ENCODE peak calls at places on chromosomes 13 and 19, in five cellular contexts. Z is body of pancreas, B is pancreas, K is fibroblast of pulmonary artery, L is cardiac muscle cell. M is an unnamed sample.

GRCh38 chr19:10353793-10354391 is 14.5 kb upstream of the ICAM3 start:
- DNase-seq in Z (peak), B (no peak), K (peak), L (peak), M (peak)

GRCh38 chr13:53100394-53101063 is 71.9 kb downstream of the OLFM4 start:
- DNase-seq in Z (peak), B (no peak), K (no peak), L (peak), M (no peak)

GRCh38 chr19:5801796-5802616 is 2.9 kb upstream of the NRTN start:
- DNase-seq in Z (no peak), B (no peak), K (peak), L (peak), M (peak)

GRCh38 chr19:42282036-42282762 is 13.1 kb downstream of the CIC start:
- DNase-seq in L (no peak), K (no peak), B (no peak), Z (peak), M (no peak)

GRCh38 chr13:33624740-33625139 is 193.2 kb upstream of the RFC3 start:
- DNase-seq in L (no peak), K (no peak), Z (no peak), B (no peak), M (no peak)

GRCh38 chr13:27922974-27923612 is 3.3 kb downstream of the PDX1 start:
- DNase-seq in L (no peak), Z (peak), B (no peak), K (no peak), M (no peak)

GRCh38 chr19:16601378-16602052 is 26.5 kb downstream of the MED26 start:
- DNase-seq in L (no peak), Z (no peak), K (no peak), B (no peak), M (no peak)

GRCh38 chr19:2546128-2547032 is 70.5 kb downstream of the GADD45B start:
- DNase-seq in B (no peak), K (no peak), Z (peak), L (peak), M (peak)

GRCh38 chr13:113973218-113974164 is at the start of gene C13orf46:
- DNase-seq in L (no peak), Z (peak), B (no peak), K (no peak), M (no peak)

GRCh38 chr13:22839554-22840286 is 341.1 kb upstream of the SGCG start:
- DNase-seq in B (no peak), L (peak), Z (no peak), K (no peak), M (no peak)

GRCh38 chr19:3740431-3740830 is 21.1 kb downstream of the APBA3 start:
- DNase-seq in L (no peak), B (no peak), Z (no peak), K (no peak), M (no peak)

GRCh38 chr13:68996671-68997030 is 1111.0 kb upstream of the ATXN8OS start:
- DNase-seq in Z (no peak), L (no peak), B (no peak), K (no peak), M (no peak)
- TF ChIP-seq CTCF in Z (no peak), L (no peak), B (no peak), K (no peak), M (no peak)

GRCh38 chr13:81929988-81930387 is 1589.1 kb upstream of the SPRY2 start:
- DNase-seq in B (no peak), K (peak), Z (no peak), L (peak), M (no peak)
- TF ChIP-seq CTCF in B (no peak), K (peak), Z (peak), L (peak), M (peak)

GRCh38 chr19:14114439-14114838 is 3.1 kb downstream of the PRKACA start:
- DNase-seq in B (no peak), Z (no peak), L (no peak), K (no peak), M (no peak)

GRCh38 chr19:14114854-14115253 is 2.7 kb downstream of the PRKACA start:
- DNase-seq in L (peak), Z (peak), K (no peak), B (peak), M (peak)

GRCh38 chr19:14112809-14113385 is 4.7 kb downstream of the PRKACA start:
- DNase-seq in L (no peak), K (no peak), Z (no peak), B (no peak), M (no peak)

GRCh38 chr19:14112051-14112808 is 5.3 kb downstream of the PRKACA start:
- DNase-seq in Z (no peak), K (no peak), B (no peak), L (no peak), M (no peak)

DNA sequence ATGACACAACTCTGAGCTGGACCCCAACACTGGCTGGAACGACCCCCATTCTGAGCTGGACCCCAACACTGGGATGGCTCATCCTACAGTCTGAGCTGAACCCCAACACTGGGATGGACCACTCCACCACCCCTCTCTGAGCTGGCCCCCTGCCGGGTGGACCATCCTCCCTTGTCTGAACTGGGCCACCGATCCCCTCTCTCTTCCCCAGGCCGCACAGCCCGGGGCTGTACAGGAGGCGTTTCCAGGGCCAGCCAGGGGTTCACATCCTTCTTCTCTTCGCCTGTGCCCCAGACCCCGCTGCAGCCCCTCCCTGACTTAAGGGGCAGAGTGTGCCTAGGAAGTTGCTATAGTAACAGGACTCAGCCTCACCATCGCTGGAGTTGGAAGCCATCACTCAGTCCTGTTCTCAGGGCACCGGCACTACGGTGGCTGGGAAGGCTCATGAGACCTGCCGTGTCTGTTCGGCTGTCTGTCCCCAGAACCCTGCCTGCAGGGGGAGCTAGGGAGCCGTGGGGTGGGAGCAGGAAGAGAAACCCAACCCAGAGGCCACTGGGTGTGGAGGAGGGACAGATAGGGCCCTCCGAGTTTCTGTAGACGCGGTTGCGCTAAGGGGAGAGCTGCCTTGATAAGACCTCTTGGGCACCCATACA is 3.7 kb downstream of the PRKACA start:
- DNase-seq in L (no peak), B (peak), Z (no peak), K (no peak), M (peak)
- TF ChIP-seq CTCF in L (peak), B (no peak), Z (peak), K (peak), M (peak)

GRCh38 chr19:14097532-14098151 is 7.1 kb upstream of the SAMD1 start:
- DNase-seq in L (no peak), Z (no peak), K (no peak), B (no peak), M (no peak)
- TF ChIP-seq CTCF in L (peak), Z (no peak), K (peak), B (no peak), M (peak)

GRCh38 chr13:103145476-103145875 is 79.3 kb upstream of the SLC10A2 start:
- DNase-seq in L (no peak), K (no peak), Z (no peak), B (no peak), M (no peak)

GRCh38 chr13:103142091-103142594 is 75.9 kb upstream of the SLC10A2 start:
- DNase-seq in B (no peak), L (no peak), K (no peak), Z (no peak), M (no peak)

GRCh38 chr13:103134271-103134670 is 68.1 kb upstream of the SLC10A2 start:
- DNase-seq in L (no peak), Z (no peak), K (no peak), B (no peak), M (no peak)

DNA sequence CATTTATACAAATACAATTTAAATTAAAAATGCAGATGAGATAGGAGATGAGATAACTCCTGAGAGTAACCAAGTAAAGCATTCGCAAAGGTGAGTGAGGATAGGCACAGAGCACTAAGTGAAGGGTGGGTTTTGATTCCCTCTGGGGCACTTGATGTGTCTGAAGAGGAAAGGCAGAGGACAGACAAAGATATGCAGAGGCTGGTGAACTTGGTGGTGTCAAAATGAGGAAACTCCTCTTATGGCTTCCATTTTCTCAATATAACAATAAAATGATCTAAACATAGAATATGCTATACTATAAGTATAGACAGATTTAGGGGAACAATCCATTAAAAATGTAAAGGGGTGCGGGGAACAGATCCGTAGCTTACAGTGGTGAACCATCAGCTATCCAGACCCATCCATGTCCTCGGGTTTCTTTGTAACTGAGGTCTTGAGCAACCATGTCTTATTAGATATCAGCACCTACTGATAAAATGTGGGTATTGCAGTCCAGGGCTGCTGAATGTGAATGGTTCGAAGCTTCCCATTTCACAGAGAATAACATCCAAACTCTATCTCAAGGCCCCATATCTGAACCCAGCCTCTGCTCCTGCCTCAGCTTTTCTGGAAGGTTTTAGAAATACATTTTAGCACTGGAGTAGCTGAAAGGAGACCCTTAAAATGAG is 73.9 kb upstream of the SLC10A2 start:
- DNase-seq in L (peak), K (peak), Z (no peak), B (no peak), M (no peak)
- TF ChIP-seq CTCF in L (peak), K (peak), Z (peak), B (peak), M (peak)

DNA sequence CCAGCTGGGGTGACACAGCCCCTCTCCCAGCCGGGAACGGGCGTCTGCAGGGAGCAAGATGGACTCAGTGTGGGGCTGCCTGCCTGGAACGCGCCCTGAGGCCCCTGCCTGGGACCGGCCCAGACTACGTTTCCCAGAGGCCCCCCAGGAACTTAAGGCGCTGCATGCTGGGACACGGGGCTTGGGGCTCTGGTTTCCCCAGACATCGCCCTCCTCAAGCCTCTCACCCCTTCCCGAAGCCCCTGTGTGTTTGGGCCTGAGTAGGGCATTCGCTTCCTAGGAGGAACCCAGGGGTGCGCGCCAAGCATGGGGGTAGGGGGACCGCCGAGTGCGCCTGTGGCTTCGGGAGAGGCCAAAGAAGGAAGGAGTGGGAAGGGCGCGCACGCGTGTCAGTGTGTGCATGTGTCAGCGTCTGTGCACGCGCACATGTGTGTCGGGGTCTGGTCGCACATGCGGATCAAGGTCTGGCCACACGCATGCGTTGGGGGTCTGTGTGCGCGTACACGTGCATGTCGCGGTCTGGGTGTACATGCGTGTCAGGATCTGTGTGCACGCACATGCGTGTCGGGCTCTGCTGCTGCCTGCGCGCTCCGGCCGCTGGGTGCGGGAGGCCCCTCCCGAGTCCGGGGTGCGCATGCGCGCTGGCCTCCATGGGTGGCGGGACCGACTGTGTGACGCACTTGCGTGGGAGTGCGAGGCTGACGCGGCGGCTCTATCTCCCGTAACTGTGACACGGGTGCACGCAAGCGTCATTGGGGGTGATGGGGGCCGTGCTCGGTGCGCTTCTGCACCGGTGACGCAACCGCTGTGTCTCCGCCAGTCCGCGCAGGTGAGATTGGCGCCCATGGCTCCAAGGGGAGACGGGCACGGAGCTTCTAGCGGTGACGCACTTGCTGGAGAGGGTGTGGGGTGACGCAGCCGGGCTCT is 16.2 kb downstream of the ZNF331 start:
- DNase-seq in L (peak), Z (peak), B (peak), K (peak), M (no peak)
- TF ChIP-seq CTCF in L (no peak), Z (no peak), B (no peak), K (no peak), M (no peak)

DNA sequence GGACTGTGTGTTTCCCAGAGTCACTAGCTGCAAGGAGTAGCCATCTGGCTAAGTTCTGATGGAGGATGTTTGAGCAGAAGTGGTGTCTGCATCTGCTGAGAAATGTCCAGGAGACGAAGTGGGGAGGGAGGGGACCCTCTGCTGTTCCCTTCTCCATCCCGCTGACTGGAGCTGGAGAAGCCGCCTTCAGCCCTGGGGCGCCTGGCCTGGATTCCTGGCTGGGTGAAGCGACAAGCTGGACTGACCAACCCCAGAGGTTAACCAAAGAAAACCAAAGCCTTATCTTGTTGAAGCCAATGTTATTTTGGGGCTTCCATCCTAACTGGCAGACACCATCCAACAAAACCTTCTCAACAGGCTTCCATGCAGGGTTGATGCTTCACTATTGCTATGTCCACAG is 67.6 kb downstream of the SLC7A1 start:
- DNase-seq in Z (no peak), L (no peak), K (no peak), B (no peak), M (no peak)
- TF ChIP-seq CTCF in Z (no peak), L (no peak), K (no peak), B (no peak), M (no peak)

DNA sequence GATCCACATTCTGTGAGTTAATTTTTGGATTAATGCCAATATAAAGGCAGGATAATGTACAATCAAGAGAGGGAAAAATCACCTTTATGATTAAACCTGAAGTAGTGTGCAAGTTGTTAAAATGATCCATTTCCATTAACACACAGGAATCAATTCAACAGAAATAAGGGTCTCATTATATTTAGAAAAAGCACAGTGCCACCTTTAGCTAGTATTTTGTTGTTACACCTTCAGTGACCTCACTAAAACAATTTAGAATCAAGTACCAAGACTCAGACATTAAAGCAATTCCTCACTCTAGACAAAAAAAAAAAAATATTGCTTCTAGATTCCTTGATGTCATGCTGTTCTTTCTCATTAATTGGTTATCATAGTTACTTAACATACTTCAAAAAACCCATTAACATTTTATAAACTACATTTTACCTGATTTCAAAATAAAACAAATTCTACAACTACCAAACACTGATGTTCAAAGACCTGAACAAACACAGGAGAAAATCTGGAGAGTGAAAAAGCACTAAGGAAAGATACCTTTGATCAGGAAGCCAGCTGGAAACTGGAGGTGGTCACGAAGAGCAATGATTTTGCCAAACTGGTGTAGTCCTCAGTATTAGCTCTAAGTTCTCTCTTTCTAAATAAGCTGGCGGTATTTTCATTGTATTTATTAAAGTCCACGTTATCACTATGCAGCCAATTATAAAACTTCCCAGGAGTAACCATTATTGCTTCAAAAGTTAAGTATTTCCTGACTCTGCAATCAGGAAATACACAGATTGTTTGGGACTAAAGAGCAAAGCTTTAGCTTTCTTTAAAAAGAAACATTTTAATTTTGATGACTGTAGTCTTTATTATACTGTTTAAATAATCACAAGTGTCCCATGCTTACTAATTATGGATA is 115.3 kb downstream of the TBC1D4 start:
- DNase-seq in Z (no peak), B (no peak), K (peak), L (no peak), M (no peak)
- TF ChIP-seq CTCF in Z (no peak), B (no peak), K (no peak), L (no peak), M (no peak)

GRCh38 chr13:43785681-43786471 is 896 bp downstream of the ENOX1 start:
- DNase-seq in L (peak), B (peak), K (peak), Z (peak), M (peak)

GRCh38 chr13:43787998-43788397 is 1.2 kb upstream of the ENOX1 start:
- DNase-seq in Z (no peak), B (peak), L (no peak), K (peak), M (peak)

GRCh38 chr13:43787518-43787891 is 733 bp upstream of the ENOX1 start:
- DNase-seq in Z (no peak), B (no peak), K (no peak), L (no peak), M (no peak)

GRCh38 chr13:43786472-43786765 is 353 bp downstream of the ENOX1 start:
- DNase-seq in Z (no peak), L (no peak), K (no peak), B (no peak), M (no peak)

GRCh38 chr13:43786766-43787517 is at the start of gene ENOX1:
- DNase-seq in K (peak), B (peak), Z (peak), L (peak), M (peak)
- TF ChIP-seq CTCF in K (no peak), B (no peak), Z (peak), L (peak), M (peak)

GRCh38 chr19:39498262-39499081 is at the start of gene DLL3:
- DNase-seq in L (peak), K (peak), Z (no peak), B (no peak), M (peak)

GRCh38 chr19:39499082-39499642 is 415 bp downstream of the DLL3 start:
- DNase-seq in B (no peak), K (no peak), L (peak), Z (no peak), M (peak)

GRCh38 chr19:39499932-39500331 is 1.2 kb downstream of the DLL3 start:
- DNase-seq in L (no peak), K (no peak), B (no peak), Z (no peak), M (no peak)

GRCh38 chr19:39496063-39496462 is 2.7 kb upstream of the DLL3 start:
- DNase-seq in B (no peak), L (no peak), K (no peak), Z (no peak), M (no peak)

DNA sequence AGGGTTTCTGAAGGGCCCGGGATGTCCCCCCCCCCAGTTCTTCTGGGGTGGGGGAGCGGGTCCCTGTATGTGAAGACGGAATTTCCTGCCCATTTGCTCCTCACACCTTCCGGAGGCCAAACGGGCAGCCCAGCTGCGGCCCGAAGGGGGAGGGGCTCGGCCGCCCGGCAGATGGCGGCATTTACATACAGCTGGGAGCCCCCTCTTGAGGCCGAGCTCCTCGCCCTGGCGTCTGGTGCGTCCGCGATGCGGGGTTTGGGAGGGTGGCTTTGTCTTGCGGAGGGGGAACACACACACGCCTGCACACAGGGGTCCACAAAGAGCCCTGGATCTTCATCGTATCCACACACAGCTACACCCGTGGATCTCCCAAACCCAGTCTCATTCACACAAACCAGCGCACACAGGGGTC is 891 bp upstream of the DLL3 start:
- DNase-seq in B (no peak), L (peak), Z (peak), K (peak), M (peak)
- TF ChIP-seq CTCF in B (no peak), L (peak), Z (peak), K (peak), M (peak)